ENCODE peak calls at places on chromosomes 4 and X, in five cellular contexts. R is DND-41, P is PC-3, U is endothelial cell of umbilical vein, B is fibroblast of lung. H is an unnamed sample.

GRCh38 chr4:109177411-109177810 is 125.0 kb downstream of the COL25A1 start:
- DNase-seq in R (no peak), B (peak; percentile 11), U (no peak), P (no peak), H (no peak)

GRCh38 chrX:131704136-131704695 is 160.3 kb downstream of the OR13H1 start:
- DNase-seq in U (no peak), B (peak; percentile 63), R (no peak), P (peak; percentile 37), H (peak; percentile 12)

GRCh38 chr4:148203056-148203898 is 238.9 kb downstream of the NR3C2 start:
- DNase-seq in U (no peak), P (no peak), B (no peak), R (no peak), H (no peak)

GRCh38 chrX:148984238-148984637 is 483.8 kb downstream of the AFF2 start:
- DNase-seq in P (no peak), B (no peak), U (no peak), R (no peak), H (no peak)

GRCh38 chrX:145394344-145394743 is 147.0 kb downstream of the SPANXN1 start:
- DNase-seq in B (no peak), P (no peak), R (no peak), U (no peak), H (no peak)

GRCh38 chr4:190020790-190021717 is 6.0 kb downstream of the FRG2 start:
- DNase-seq in U (no peak), P (peak; percentile 60), B (peak; percentile 14), R (no peak), H (peak; percentile 59)

GRCh38 chr4:73379946-73380345 is 24.1 kb upstream of the ALB start:
- DNase-seq in B (no peak), R (no peak), P (no peak), U (no peak), H (no peak)

GRCh38 chrX:19457662-19458061 is 57.6 kb downstream of the MAP3K15 start:
- DNase-seq in R (no peak), B (no peak), U (no peak), P (no peak), H (no peak)

GRCh38 chrX:69362354-69362753 is 141.8 kb upstream of the NALF2 start:
- DNase-seq in P (no peak), U (no peak), B (no peak), R (no peak), H (peak; percentile 43)

GRCh38 chrX:16278927-16279326 is 111.6 kb downstream of the MAGEB17 start:
- DNase-seq in B (no peak), U (no peak), P (no peak), R (no peak), H (no peak)

GRCh38 chr4:151644625-151645024 is 116.2 kb downstream of the GATB start:
- DNase-seq in B (no peak), U (peak; percentile 7), P (peak; percentile 38), R (peak; percentile 43), H (peak; percentile 19)

GRCh38 chr4:17066241-17066640 is 167.8 kb upstream of the LDB2 start:
- DNase-seq in B (peak; percentile 53), R (no peak), P (no peak), U (no peak), H (peak; percentile 76)

GRCh38 chr4:80017125-80017854 is 55.7 kb downstream of the ANTXR2 start:
- DNase-seq in U (peak; percentile 3), P (peak; percentile 91), R (peak; percentile 53), B (peak; percentile 95), H (peak; percentile 83)

GRCh38 chrX:13000311-13000811 is 25.5 kb downstream of the TMSB4X start:
- DNase-seq in B (no peak), R (peak; percentile 67), U (no peak), P (peak; percentile 30), H (no peak)

GRCh38 chr4:85672959-85673358 is 198.0 kb downstream of the ARHGAP24 start:
- DNase-seq in U (no peak), R (no peak), B (no peak), P (no peak), H (no peak)

GRCh38 chrX:10741003-10741402 is 120.6 kb upstream of the MID1 start:
- DNase-seq in P (no peak), U (no peak), R (no peak), B (no peak), H (no peak)

GRCh38 chrX:139203681-139204575 is 326.6 kb upstream of the F9 start:
- DNase-seq in U (no peak), P (peak; percentile 26), R (no peak), B (peak; percentile 37), H (peak; percentile 59)

GRCh38 chrX:115494133-115494532 is 66.8 kb upstream of the PLS3 start:
- DNase-seq in P (peak; percentile 41), U (peak; percentile 14), B (no peak), R (no peak), H (no peak)

GRCh38 chr4:115973768-115974167 is 860.3 kb upstream of the NDST4 start:
- DNase-seq in B (no peak), U (no peak), P (no peak), R (no peak), H (no peak)

GRCh38 chrX:101677028-101677427 is 17.4 kb upstream of the ARMCX2 start:
- DNase-seq in B (no peak), R (no peak), U (no peak), P (no peak), H (no peak)

GRCh38 chr4:52574036-52574435 is 85.1 kb downstream of the USP46 start:
- DNase-seq in U (no peak), R (no peak), P (no peak), B (peak; percentile 44), H (no peak)

GRCh38 chr4:158863296-158863695 is 94.5 kb downstream of the FNIP2 start:
- DNase-seq in R (no peak), B (no peak), P (no peak), U (no peak), H (no peak)

GRCh38 chrX:148495156-148495555 is 5.3 kb upstream of the AFF2 start:
- DNase-seq in B (no peak), R (no peak), P (no peak), U (no peak), H (no peak)

GRCh38 chr4:184313710-184314659 is 96.3 kb upstream of the ENPP6 start:
- DNase-seq in R (no peak), P (no peak), U (no peak), B (no peak), H (no peak)

GRCh38 chr4:76420901-76421581 is at the start of gene CCDC158:
- DNase-seq in P (no peak), B (peak; percentile 36), U (no peak), R (no peak), H (peak; percentile 67)

GRCh38 chr4:81565137-81565870 is 93.6 kb upstream of the RASGEF1B start:
- DNase-seq in U (no peak), B (peak; percentile 3), R (no peak), P (peak; percentile 23), H (peak; percentile 59)

GRCh38 chr4:165439981-165440380 is 61.2 kb downstream of the CPE start:
- DNase-seq in P (no peak), R (no peak), U (no peak), B (no peak), H (no peak)

GRCh38 chr4:124970011-124970410 is 257.5 kb upstream of the ANKRD50 start:
- DNase-seq in B (peak; percentile 84), U (no peak), R (no peak), P (peak; percentile 17), H (peak; percentile 73)

GRCh38 chr4:121125486-121125885 is 38.6 kb downstream of the TNIP3 start:
- DNase-seq in U (no peak), B (no peak), P (no peak), R (no peak), H (no peak)

GRCh38 chr4:121126449-121127006 is 37.6 kb downstream of the TNIP3 start:
- DNase-seq in B (no peak), U (no peak), R (no peak), P (no peak), H (no peak)

GRCh38 chr4:121127100-121127499 is 37.0 kb downstream of the TNIP3 start:
- DNase-seq in P (no peak), B (no peak), U (no peak), R (no peak), H (no peak)

DNA sequence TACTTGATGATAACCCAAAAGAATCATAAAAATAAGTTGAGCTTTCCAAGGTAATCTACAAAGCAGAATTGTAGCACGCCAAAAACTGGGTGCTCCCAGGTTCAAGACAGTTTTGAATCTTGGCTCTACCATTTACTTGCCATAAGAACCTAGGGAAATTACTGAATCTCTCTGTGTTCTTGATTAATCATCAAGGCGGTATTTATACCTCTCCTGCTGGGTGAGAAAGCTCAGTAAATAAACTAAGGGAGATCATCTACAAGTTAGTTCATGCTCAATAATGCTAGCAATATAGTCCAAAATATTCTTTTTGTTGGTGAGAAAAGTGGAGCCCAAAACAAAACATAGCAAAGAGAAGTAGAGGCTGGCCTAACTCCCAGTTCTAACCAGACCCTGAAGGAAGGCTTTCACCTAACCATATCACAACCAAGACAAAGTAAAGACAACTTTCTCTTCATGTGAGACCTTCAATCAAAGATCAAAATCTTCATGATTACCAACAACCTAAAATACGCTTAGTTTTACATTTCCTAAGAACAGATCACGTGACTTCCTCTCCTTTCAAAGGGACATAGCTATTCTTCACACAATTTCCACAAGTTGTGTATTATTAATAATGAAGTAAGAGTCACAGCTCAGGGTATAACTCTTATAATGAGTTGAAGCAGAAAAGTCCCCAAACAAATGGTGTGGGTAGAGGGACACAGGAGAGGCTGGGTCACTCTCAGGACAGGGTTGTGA is 34.3 kb downstream of the TNIP3 start:
- DNase-seq in B (no peak), R (no peak), U (no peak), P (no peak), H (no peak)
- H2AFZ ChIP-seq in B (no peak overlapping the region), R (no peak overlapping the region), U (no peak overlapping the region), P (no peak overlapping the region), H (no peak overlapping the region)

GRCh38 chr4:67555447-67555846 is 3.1 kb upstream of the STAP1 start:
- DNase-seq in P (no peak), B (no peak), R (no peak), U (no peak), H (no peak)

GRCh38 chr4:67556426-67556825 is 2.1 kb upstream of the STAP1 start:
- DNase-seq in P (no peak), U (no peak), R (no peak), B (no peak), H (no peak)

GRCh38 chr4:67558493-67558892 is at the start of gene STAP1:
- DNase-seq in R (peak; percentile 73), B (no peak), P (no peak), U (no peak), H (no peak)
- H2AFZ ChIP-seq in R (peak within 1 kb of the TSS; percentile 27), B (no peak within 1 kb of the TSS), P (no peak within 1 kb of the TSS), U (no peak within 1 kb of the TSS), H (no peak within 1 kb of the TSS)

DNA sequence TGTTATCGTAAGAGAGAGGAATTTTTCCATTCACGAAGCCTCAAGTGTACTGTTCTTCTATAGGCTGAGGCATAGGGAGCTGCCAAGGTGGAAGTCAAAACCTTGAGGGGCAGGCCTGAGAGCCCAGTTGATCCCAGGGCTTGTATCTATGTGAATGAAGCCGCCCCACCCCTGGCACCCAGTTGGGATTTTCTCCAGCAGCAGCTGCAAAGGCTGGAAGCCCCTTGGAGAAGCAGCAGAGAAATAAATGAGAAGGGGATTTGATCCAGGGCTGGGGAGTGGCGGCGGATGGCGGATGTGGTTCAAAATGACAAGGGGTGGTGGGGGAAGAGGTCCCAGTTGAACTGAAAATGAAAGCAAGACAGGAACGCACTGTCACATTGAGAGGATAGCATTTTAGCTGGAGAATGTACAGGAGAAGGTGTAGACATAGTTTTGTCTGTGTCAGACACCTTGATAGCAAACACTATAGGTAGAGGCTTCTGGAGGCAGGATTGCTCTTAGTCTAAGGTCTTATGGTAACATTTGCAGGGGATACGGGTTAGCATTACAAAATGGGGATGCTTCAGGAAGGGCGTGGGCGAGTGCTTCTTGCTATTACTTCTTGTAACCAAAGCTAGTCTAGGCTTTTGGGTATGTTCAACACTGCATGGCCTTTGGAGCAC is 32.6 kb downstream of the DOCK11 start:
- DNase-seq in U (no peak), P (no peak), B (no peak), R (peak; percentile 73), H (no peak)
- H2AFZ ChIP-seq in U (no peak overlapping the region), P (no peak overlapping the region), B (no peak overlapping the region), R (peak overlapping the region; percentile 72), H (no peak overlapping the region)

GRCh38 chr4:6730603-6731300 is 14.8 kb downstream of the BLOC1S4 start:
- DNase-seq in B (no peak), U (no peak), R (no peak), P (no peak), H (peak; percentile 40)
- H2AFZ ChIP-seq in B (no peak overlapping the region), U (no peak overlapping the region), R (no peak overlapping the region), P (no peak overlapping the region), H (peak overlapping the region; percentile 80)